ENCODE peak calls at places on chromosomes 16 and 17, in five cellular contexts. K is RWPE1, P is SJCRH30, Y is anterior cingulate cortex, J is T-helper 1 cell. M is an unnamed sample.

GRCh38 chr16:75486666-75487313 is 8.5 kb downstream of the CHST6 start:
- DNase-seq in K (no peak), P (no peak), Y (no peak), J (no peak), M (no peak)

GRCh38 chr16:68997564-68997963 is 107.9 kb upstream of the HAS3 start:
- DNase-seq in K (no peak), P (no peak), Y (no peak), J (no peak), M (no peak)

GRCh38 chr17:4934173-4934979 is 2.3 kb downstream of the GP1BA start:
- DNase-seq in K (no peak), P (peak), Y (no peak), J (no peak), M (no peak)

GRCh38 chr17:32102697-32103096 is 39.6 kb upstream of the RHOT1 start:
- DNase-seq in K (no peak), P (no peak), Y (no peak), J (no peak), M (no peak)

GRCh38 chr16:77066896-77067496 is 124.0 kb upstream of the MON1B start:
- DNase-seq in K (no peak), P (no peak), Y (no peak), J (no peak), M (no peak)

GRCh38 chr17:74485841-74486240 is 19.4 kb downstream of the CD300A start:
- DNase-seq in K (no peak), P (no peak), Y (no peak), J (no peak), M (no peak)

GRCh38 chr16:76487411-76488064 is 210.3 kb downstream of the CNTNAP4 start:
- DNase-seq in K (no peak), P (no peak), Y (no peak), J (no peak), M (no peak)

GRCh38 chr16:81280393-81280792 is 34.4 kb upstream of the GAN start:
- DNase-seq in K (peak), P (no peak), Y (no peak), J (no peak), M (no peak)

GRCh38 chr16:57092786-57093301 is 461 bp downstream of the CPNE2 start:
- DNase-seq in K (peak), P (peak), Y (peak), J (peak), M (no peak)

GRCh38 chr17:3448059-3448630 is 14.5 kb upstream of the OR1E2 start:
- DNase-seq in K (no peak), P (no peak), Y (no peak), J (no peak), M (no peak)

GRCh38 chr17:7445011-7445927 is at the start of gene CHRNB1:
- DNase-seq in K (no peak), P (peak), Y (peak), J (no peak), M (peak)

GRCh38 chr16:47780213-47780612 is 319.1 kb downstream of the PHKB start:
- DNase-seq in K (no peak), P (no peak), Y (no peak), J (no peak), M (no peak)

GRCh38 chr16:4746991-4747574 is 12.7 kb downstream of the DNAAF8 start:
- DNase-seq in K (no peak), P (no peak), Y (peak), J (no peak), M (peak)

GRCh38 chr16:21156767-21157467 is 1.6 kb upstream of the LDAF1 start:
- DNase-seq in K (peak), P (peak), Y (peak), J (no peak), M (peak)

GRCh38 chr17:64941761-64942160 is 22.5 kb upstream of the LRRC37A3 start:
- DNase-seq in K (no peak), P (no peak), Y (no peak), J (no peak), M (no peak)

GRCh38 chr16:30533748-30534367 is 800 bp downstream of the ZNF747 start:
- DNase-seq in K (peak), P (peak), Y (no peak), J (no peak), M (no peak)

GRCh38 chr17:70629902-70630301 is 460.6 kb downstream of the KCNJ2 start:
- DNase-seq in K (peak), P (no peak), Y (no peak), J (no peak), M (no peak)

GRCh38 chr17:44323359-44324091 is 1.1 kb downstream of the SLC25A39 start:
- DNase-seq in K (no peak), P (no peak), Y (no peak), J (no peak), M (no peak)

GRCh38 chr17:50268632-50269287 is 5.5 kb upstream of the TMEM92 start:
- DNase-seq in K (no peak), P (no peak), Y (no peak), J (no peak), M (no peak)

GRCh38 chr17:77064608-77065007 is 76.2 kb upstream of the SEC14L1 start:
- DNase-seq in K (no peak), P (no peak), Y (no peak), J (no peak), M (no peak)

GRCh38 chr16:86909359-86910145 is 331.2 kb downstream of the FOXL1 start:
- DNase-seq in K (no peak), P (no peak), Y (no peak), J (no peak), M (no peak)

GRCh38 chr17:16121915-16122314 is 93.4 kb downstream of the NCOR1 start:
- DNase-seq in K (peak), P (no peak), Y (no peak), J (no peak), M (no peak)

M was measured in fibroblast of gingiva.